ENCODE peak calls at places on chromosomes 13 and 19, in four cellular contexts. P, B, F and I are unnamed samples.

GRCh38 chr13:83286737-83287136 is 595.5 kb downstream of the SLITRK1 start:
- DNase-seq in P (no peak), B (no peak), F (no peak), I (no peak)

GRCh38 chr13:51848674-51849073 is 3.7 kb upstream of the TMEM272 start:
- DNase-seq in P (no peak), B (no peak), F (no peak), I (no peak)

GRCh38 chr19:44846455-44847143 is 502 bp downstream of the NECTIN2 start:
- DNase-seq in P (no peak), B (peak; percentile 75), F (no peak), I (peak; percentile 50)

GRCh38 chr13:43326100-43326499 is 302.7 kb downstream of the DNAJC15 start:
- DNase-seq in P (no peak), B (no peak), F (no peak), I (no peak)

GRCh38 chr13:79604752-79605151 is 123.8 kb downstream of the NDFIP2 start:
- DNase-seq in P (no peak), B (no peak), F (no peak), I (no peak)

GRCh38 chr13:90454002-90454636 is 893.4 kb upstream of the MIR17HG start:
- DNase-seq in P (no peak), B (no peak), F (no peak), I (no peak)

GRCh38 chr13:46595136-46595917 is 42.4 kb downstream of the LRCH1 start:
- DNase-seq in P (no peak), B (no peak), F (no peak), I (no peak)

GRCh38 chr19:40611096-40611495 is 9.9 kb downstream of the LTBP4 start:
- DNase-seq in P (peak; percentile 52), B (peak; percentile 80), F (no peak), I (no peak)

GRCh38 chr19:39112338-39112890 is 13.2 kb upstream of the PAK4 start:
- DNase-seq in P (no peak), B (no peak), F (peak; percentile 62), I (peak; percentile 87)

GRCh38 chr19:51002542-51003311 is 1.3 kb upstream of the KLK8 start:
- DNase-seq in P (no peak), B (peak; percentile 57), F (peak; percentile 99), I (no peak)

GRCh38 chr13:54415753-54416366 is 1387.2 kb downstream of the OLFM4 start:
- DNase-seq in P (no peak), B (no peak), F (no peak), I (no peak)

GRCh38 chr13:24264976-24265375 is 44.4 kb upstream of the C1QTNF9 start:
- DNase-seq in P (no peak), B (peak; percentile 91), F (no peak), I (no peak)

GRCh38 chr13:75507027-75508001 is 25.3 kb upstream of the TBC1D4 start:
- DNase-seq in P (no peak), B (no peak), F (no peak), I (no peak)

GRCh38 chr13:79659161-79659560 is 178.2 kb downstream of the NDFIP2 start:
- DNase-seq in P (no peak), B (no peak), F (no peak), I (no peak)

GRCh38 chr19:29583196-29584006 is 22.7 kb upstream of the POP4 start:
- DNase-seq in P (no peak), B (no peak), F (no peak), I (no peak)

GRCh38 chr13:31051999-31052398 is 109.7 kb downstream of the HSPH1 start:
- DNase-seq in P (no peak), B (no peak), F (peak; percentile 28), I (no peak)

GRCh38 chr13:43258771-43259170 is 235.4 kb downstream of the DNAJC15 start:
- DNase-seq in P (no peak), B (no peak), F (no peak), I (no peak)

GRCh38 chr13:39185326-39185725 is 147.1 kb downstream of the NHLRC3 start:
- DNase-seq in P (no peak), B (no peak), F (no peak), I (no peak)

GRCh38 chr13:113636266-113636963 is 21.6 kb downstream of the ATP4B start:
- DNase-seq in P (no peak), B (peak; percentile 45), F (no peak), I (peak; percentile 37)

GRCh38 chr19:52778811-52779210 is 7.8 kb downstream of the ZNF600 start:
- DNase-seq in P (no peak), B (no peak), F (no peak), I (no peak)

GRCh38 chr13:81686877-81687276 is 1346.0 kb upstream of the SPRY2 start:
- DNase-seq in P (no peak), B (no peak), F (no peak), I (no peak)

GRCh38 chr13:46831588-46832194 is 34.7 kb upstream of the ESD start:
- DNase-seq in P (no peak), B (no peak), F (peak; percentile 51), I (no peak)

GRCh38 chr19:17385878-17386611 is 8.0 kb downstream of the CCDC194 start:
- DNase-seq in P (peak; percentile 65), B (peak; percentile 90), F (no peak), I (peak; percentile 59)

GRCh38 chr13:19267746-19268145 is 86.1 kb upstream of the TUBA3C start:
- DNase-seq in P (no peak), B (no peak), F (no peak), I (no peak)

GRCh38 chr19:4061178-4061682 is 5.5 kb downstream of the ZBTB7A start:
- DNase-seq in P (peak; percentile 93), B (peak; percentile 93), F (no peak), I (peak; percentile 89)

GRCh38 chr19:46783670-46784069 is 4.7 kb downstream of the SLC1A5 start:
- DNase-seq in P (no peak), B (no peak), F (no peak), I (no peak)

GRCh38 chr19:7986321-7987083 is 18.9 kb downstream of the ELAVL1 start:
- DNase-seq in P (no peak), B (no peak), F (no peak), I (no peak)

GRCh38 chr19:31718041-31718440 is 368.8 kb upstream of the TSHZ3 start:
- DNase-seq in P (no peak), B (no peak), F (no peak), I (no peak)

GRCh38 chr19:32519023-32519422 is 62.0 kb upstream of the PDCD5 start:
- DNase-seq in P (no peak), B (no peak), F (no peak), I (no peak)

GRCh38 chr19:29121684-29122083 is 91.3 kb downstream of the UQCRFS1 start:
- DNase-seq in P (no peak), B (no peak), F (no peak), I (no peak)

GRCh38 chr13:68439821-68440220 is 1209.7 kb upstream of the PCDH9 start:
- DNase-seq in P (no peak), B (no peak), F (no peak), I (no peak)

GRCh38 chr13:114078501-114079451 is 53.6 kb downstream of the RASA3 start:
- DNase-seq in P (peak; percentile 36), B (peak; percentile 75), F (no peak), I (peak; percentile 49)

GRCh38 chr19:49638360-49638759 is 1.6 kb downstream of the RRAS start:
- DNase-seq in P (no peak), B (no peak), F (no peak), I (no peak)

GRCh38 chr19:42596391-42597071 is 1.8 kb upstream of the CEACAM8 start:
- DNase-seq in P (peak; percentile 41), B (peak; percentile 87), F (no peak), I (no peak)

GRCh38 chr19:10104665-10105221 is 1.4 kb upstream of the PPAN start:
- DNase-seq in P (no peak), B (peak; percentile 87), F (no peak), I (no peak)

GRCh38 chr13:57634829-57635165 is 3.3 kb downstream of the PCDH17 start:
- DNase-seq in P (no peak), B (peak; percentile 67), F (no peak), I (no peak)

GRCh38 chr19:14558370-14559066 is 13.3 kb downstream of the NDUFB7 start:
- DNase-seq in P (no peak), B (no peak), F (no peak), I (no peak)
- H3K4me1 ChIP-seq in P (peaks cover 55% of the 10 kb centered on the region), B (peaks cover 26% of the 10 kb centered on the region), F (peaks cover 47% of the 10 kb centered on the region), I (peaks cover 30% of the 10 kb centered on the region)

GRCh38 chr13:41059466-41059865 is 1.8 kb upstream of the WBP4 start:
- DNase-seq in P (no peak), B (no peak), F (no peak), I (no peak)
- H3K4me3 ChIP-seq in P (peak overlapping the region; percentile 76), B (peak overlapping the region; percentile 84), F (peak overlapping the region; percentile 69), I (peak overlapping the region; percentile 88)

GRCh38 chr19:56291857-56292256 is 19.3 kb downstream of the EDDM13 start:
- DNase-seq in P (no peak), B (no peak), F (no peak), I (no peak)
- TF ChIP-seq POLR2AphosphoS5 in P (no peak), B (no peak), F (no peak), I (no peak)

DNA sequence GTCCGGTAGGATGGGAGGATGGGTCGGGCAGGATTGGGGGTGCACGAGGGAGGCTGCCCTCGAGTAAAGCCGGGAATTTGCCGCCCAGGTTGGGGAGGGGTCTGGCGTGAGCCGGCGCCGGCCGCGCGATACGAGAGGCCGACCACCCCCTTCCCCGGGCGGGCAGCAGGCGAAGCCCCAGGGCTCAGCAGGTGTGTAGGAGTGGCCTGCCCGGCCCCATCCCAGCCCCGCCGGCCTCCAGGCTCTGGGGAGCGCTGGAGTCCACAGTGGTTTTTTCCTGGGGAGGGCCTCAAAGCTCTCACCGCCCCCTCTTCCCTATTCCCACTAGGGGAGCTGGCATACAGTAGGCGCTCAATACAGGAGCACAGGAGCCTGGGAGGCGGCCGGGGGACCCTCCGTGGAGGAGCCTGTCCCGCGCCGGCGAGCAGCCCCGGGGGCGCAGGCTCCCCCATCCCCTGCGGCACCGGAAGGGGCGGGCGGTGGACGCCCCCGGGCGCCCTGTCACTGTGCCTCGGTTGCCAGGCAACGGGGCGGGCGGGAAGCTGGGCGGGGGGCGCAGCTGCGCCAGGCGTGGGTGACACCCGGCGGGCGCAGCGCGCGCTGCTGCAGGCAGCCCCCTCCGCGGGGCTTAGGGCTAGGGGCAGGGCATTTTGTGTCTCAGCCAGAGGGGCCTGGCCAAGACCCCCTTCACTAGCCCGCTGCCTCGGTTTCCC is 3.5 kb upstream of the REXO1 start:
- DNase-seq in P (no peak), B (peak; percentile 89), F (no peak), I (no peak)
- H3K4me1 ChIP-seq in P (peaks cover 72% of the 10 kb centered on the region), B (peaks cover 73% of the 10 kb centered on the region), F (peaks cover 65% of the 10 kb centered on the region), I (peaks cover 29% of the 10 kb centered on the region)

GRCh38 chr13:36131215-36131930 is at the start of gene DCLK1:
- DNase-seq in P (peak; percentile 29), B (no peak), F (no peak), I (no peak)

GRCh38 chr13:36131931-36132297 is 732 bp upstream of the DCLK1 start:
- DNase-seq in P (no peak), B (no peak), F (no peak), I (no peak)

GRCh38 chr13:36130542-36131214 is 504 bp downstream of the DCLK1 start:
- DNase-seq in P (no peak), B (no peak), F (no peak), I (no peak)

GRCh38 chr13:36130168-36130541 is 1.0 kb downstream of the DCLK1 start:
- DNase-seq in P (no peak), B (no peak), F (no peak), I (no peak)

DNA sequence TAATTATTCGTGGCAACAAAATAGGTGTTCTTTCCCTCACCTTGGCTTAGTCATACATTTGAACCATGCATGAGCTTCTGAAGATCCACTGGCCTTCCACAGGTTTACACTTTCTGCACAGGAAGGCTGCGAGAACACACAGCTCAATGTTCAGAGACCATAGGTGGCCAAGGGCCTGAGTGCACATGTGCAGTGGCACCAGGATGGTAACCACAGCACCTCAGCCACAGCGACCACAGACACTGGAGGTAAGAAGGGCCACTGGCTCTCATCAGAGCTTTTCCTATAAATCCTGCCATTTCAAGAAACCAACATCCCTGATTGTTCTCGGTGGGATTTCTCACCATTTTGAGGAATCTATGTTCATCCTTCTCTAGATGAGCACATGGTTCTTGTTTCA is 1.6 kb downstream of the DCLK1 start:
- DNase-seq in P (no peak), B (no peak), F (no peak), I (no peak)
- H3K4me3 ChIP-seq in P (no peak overlapping the region), B (no peak overlapping the region), F (no peak overlapping the region), I (peak overlapping the region; percentile 61)